ENCODE peak calls at places on chromosomes 6 and 20, in nine cellular contexts. One of them, this sample, is unnamed. For H3K27me3, the result is how much of the 10 kb centered on the place peaks cover.

GRCh38 chr20:57412347-57413029 is 21.3 kb downstream of the RBM38 start:
- DNase-seq in body of pancreas: no peak
- DNase-seq in CD8-positive, alpha-beta memory T cell: peak
- DNase-seq in kidney epithelial cell: no peak
- DNase-seq in colonic mucosa: no peak
- DNase-seq in cardiac muscle cell: no peak
- DNase-seq in IMR-90: no peak
- DNase-seq in lower lobe of right lung: no peak
- DNase-seq in CD4-positive, CD25-positive, alpha-beta regulatory T cell: no peak
- DNase-seq in this sample: no peak

GRCh38 chr6:24493945-24494725 is 634 bp upstream of the ALDH5A1 start:
- DNase-seq in body of pancreas: no peak
- DNase-seq in CD8-positive, alpha-beta memory T cell: no peak
- DNase-seq in kidney epithelial cell: no peak
- DNase-seq in colonic mucosa: no peak
- DNase-seq in cardiac muscle cell: no peak
- DNase-seq in IMR-90: no peak
- DNase-seq in lower lobe of right lung: no peak
- DNase-seq in CD4-positive, CD25-positive, alpha-beta regulatory T cell: no peak
- DNase-seq in this sample: no peak

GRCh38 chr6:163579880-163580295 is 165.4 kb downstream of the QKI start:
- DNase-seq in body of pancreas: peak
- DNase-seq in CD8-positive, alpha-beta memory T cell: no peak
- DNase-seq in kidney epithelial cell: no peak
- DNase-seq in colonic mucosa: no peak
- DNase-seq in cardiac muscle cell: no peak
- DNase-seq in IMR-90: no peak
- DNase-seq in lower lobe of right lung: no peak
- DNase-seq in CD4-positive, CD25-positive, alpha-beta regulatory T cell: no peak
- DNase-seq in this sample: no peak

GRCh38 chr6:21634582-21634981 is 41.0 kb downstream of the SOX4 start:
- DNase-seq in body of pancreas: peak
- DNase-seq in CD8-positive, alpha-beta memory T cell: no peak
- DNase-seq in kidney epithelial cell: peak
- DNase-seq in colonic mucosa: no peak
- DNase-seq in cardiac muscle cell: peak
- DNase-seq in IMR-90: peak
- DNase-seq in lower lobe of right lung: no peak
- DNase-seq in CD4-positive, CD25-positive, alpha-beta regulatory T cell: no peak
- DNase-seq in this sample: no peak

GRCh38 chr6:7828123-7828522 is 82.5 kb downstream of the TXNDC5 start:
- DNase-seq in body of pancreas: no peak
- DNase-seq in CD8-positive, alpha-beta memory T cell: no peak
- DNase-seq in kidney epithelial cell: no peak
- DNase-seq in colonic mucosa: no peak
- DNase-seq in cardiac muscle cell: no peak
- DNase-seq in IMR-90: no peak
- DNase-seq in lower lobe of right lung: no peak
- DNase-seq in CD4-positive, CD25-positive, alpha-beta regulatory T cell: no peak
- DNase-seq in this sample: no peak

GRCh38 chr6:51323056-51323455 is 504.4 kb downstream of the TFAP2B start:
- DNase-seq in body of pancreas: no peak
- DNase-seq in CD8-positive, alpha-beta memory T cell: no peak
- DNase-seq in kidney epithelial cell: no peak
- DNase-seq in colonic mucosa: no peak
- DNase-seq in cardiac muscle cell: no peak
- DNase-seq in IMR-90: no peak
- DNase-seq in lower lobe of right lung: no peak
- DNase-seq in CD4-positive, CD25-positive, alpha-beta regulatory T cell: no peak
- DNase-seq in this sample: no peak

GRCh38 chr6:69005194-69005593 is 370.1 kb downstream of the ADGRB3 start:
- DNase-seq in body of pancreas: no peak
- DNase-seq in CD8-positive, alpha-beta memory T cell: no peak
- DNase-seq in kidney epithelial cell: no peak
- DNase-seq in colonic mucosa: no peak
- DNase-seq in cardiac muscle cell: no peak
- DNase-seq in IMR-90: no peak
- DNase-seq in lower lobe of right lung: no peak
- DNase-seq in CD4-positive, CD25-positive, alpha-beta regulatory T cell: no peak
- DNase-seq in this sample: no peak

GRCh38 chr6:116404706-116405105 is 34.0 kb downstream of the DSE start:
- DNase-seq in body of pancreas: no peak
- DNase-seq in CD8-positive, alpha-beta memory T cell: no peak
- DNase-seq in kidney epithelial cell: no peak
- DNase-seq in colonic mucosa: no peak
- DNase-seq in cardiac muscle cell: peak
- DNase-seq in IMR-90: peak
- DNase-seq in lower lobe of right lung: no peak
- DNase-seq in CD4-positive, CD25-positive, alpha-beta regulatory T cell: no peak
- DNase-seq in this sample: no peak

GRCh38 chr6:166318649-166319600 is 10.7 kb upstream of the PRR18 start:
- DNase-seq in body of pancreas: no peak
- DNase-seq in CD8-positive, alpha-beta memory T cell: no peak
- DNase-seq in kidney epithelial cell: no peak
- DNase-seq in colonic mucosa: no peak
- DNase-seq in cardiac muscle cell: no peak
- DNase-seq in IMR-90: no peak
- DNase-seq in lower lobe of right lung: no peak
- DNase-seq in CD4-positive, CD25-positive, alpha-beta regulatory T cell: no peak
- DNase-seq in this sample: no peak

GRCh38 chr6:29627762-29628418 is 5.1 kb downstream of the GABBR1 start:
- DNase-seq in body of pancreas: peak
- DNase-seq in CD8-positive, alpha-beta memory T cell: peak
- DNase-seq in kidney epithelial cell: no peak
- DNase-seq in colonic mucosa: peak
- DNase-seq in cardiac muscle cell: peak
- DNase-seq in IMR-90: peak
- DNase-seq in lower lobe of right lung: peak
- DNase-seq in CD4-positive, CD25-positive, alpha-beta regulatory T cell: peak
- DNase-seq in this sample: no peak

GRCh38 chr6:81450180-81450579 is 302.3 kb downstream of the TENT5A start:
- DNase-seq in body of pancreas: peak
- DNase-seq in CD8-positive, alpha-beta memory T cell: no peak
- DNase-seq in kidney epithelial cell: no peak
- DNase-seq in colonic mucosa: peak
- DNase-seq in cardiac muscle cell: no peak
- DNase-seq in IMR-90: peak
- DNase-seq in lower lobe of right lung: no peak
- DNase-seq in CD4-positive, CD25-positive, alpha-beta regulatory T cell: no peak
- DNase-seq in this sample: no peak

GRCh38 chr6:40845588-40845987 is 193.4 kb downstream of the UNC5CL start:
- DNase-seq in body of pancreas: peak
- DNase-seq in CD8-positive, alpha-beta memory T cell: peak
- DNase-seq in kidney epithelial cell: no peak
- DNase-seq in colonic mucosa: peak
- DNase-seq in cardiac muscle cell: peak
- DNase-seq in IMR-90: peak
- DNase-seq in lower lobe of right lung: no peak
- DNase-seq in CD4-positive, CD25-positive, alpha-beta regulatory T cell: peak
- DNase-seq in this sample: peak

GRCh38 chr20:36030143-36030542 is 61.8 kb downstream of the CNBD2 start:
- DNase-seq in body of pancreas: peak
- DNase-seq in CD8-positive, alpha-beta memory T cell: no peak
- DNase-seq in kidney epithelial cell: no peak
- DNase-seq in colonic mucosa: no peak
- DNase-seq in cardiac muscle cell: peak
- DNase-seq in IMR-90: peak
- DNase-seq in lower lobe of right lung: no peak
- DNase-seq in CD4-positive, CD25-positive, alpha-beta regulatory T cell: no peak
- DNase-seq in this sample: no peak

GRCh38 chr6:123777554-123777953 is 26.1 kb upstream of the NKAIN2 start:
- DNase-seq in body of pancreas: no peak
- DNase-seq in CD8-positive, alpha-beta memory T cell: no peak
- DNase-seq in kidney epithelial cell: no peak
- DNase-seq in colonic mucosa: no peak
- DNase-seq in cardiac muscle cell: peak
- DNase-seq in IMR-90: peak
- DNase-seq in lower lobe of right lung: no peak
- DNase-seq in CD4-positive, CD25-positive, alpha-beta regulatory T cell: no peak
- DNase-seq in this sample: no peak

GRCh38 chr6:45420909-45421699 is 43.4 kb upstream of the SUPT3H start:
- DNase-seq in body of pancreas: no peak
- DNase-seq in CD8-positive, alpha-beta memory T cell: no peak
- DNase-seq in kidney epithelial cell: no peak
- DNase-seq in colonic mucosa: no peak
- DNase-seq in cardiac muscle cell: peak
- DNase-seq in IMR-90: no peak
- DNase-seq in lower lobe of right lung: no peak
- DNase-seq in CD4-positive, CD25-positive, alpha-beta regulatory T cell: peak
- DNase-seq in this sample: no peak
- H3K27me3 ChIP-seq in body of pancreas: under half
- H3K27me3 ChIP-seq in CD8-positive, alpha-beta memory T cell: under half
- H3K27me3 ChIP-seq in kidney epithelial cell: under half
- H3K27me3 ChIP-seq in colonic mucosa: under half
- H3K27me3 ChIP-seq in cardiac muscle cell: half or more
- H3K27me3 ChIP-seq in IMR-90: under half
- H3K27me3 ChIP-seq in lower lobe of right lung: under half
- H3K27me3 ChIP-seq in CD4-positive, CD25-positive, alpha-beta regulatory T cell: under half
- H3K27me3 ChIP-seq in this sample: under half

GRCh38 chr6:33992191-33992590 is 153.7 kb downstream of the GRM4 start:
- DNase-seq in body of pancreas: no peak
- DNase-seq in CD8-positive, alpha-beta memory T cell: no peak
- DNase-seq in kidney epithelial cell: no peak
- DNase-seq in colonic mucosa: peak
- DNase-seq in cardiac muscle cell: no peak
- DNase-seq in IMR-90: no peak
- DNase-seq in lower lobe of right lung: no peak
- DNase-seq in CD4-positive, CD25-positive, alpha-beta regulatory T cell: no peak
- DNase-seq in this sample: no peak
- H3K27me3 ChIP-seq in body of pancreas: under half
- H3K27me3 ChIP-seq in CD8-positive, alpha-beta memory T cell: under half
- H3K27me3 ChIP-seq in kidney epithelial cell: under half
- H3K27me3 ChIP-seq in colonic mucosa: under half
- H3K27me3 ChIP-seq in cardiac muscle cell: under half
- H3K27me3 ChIP-seq in IMR-90: under half
- H3K27me3 ChIP-seq in lower lobe of right lung: under half
- H3K27me3 ChIP-seq in CD4-positive, CD25-positive, alpha-beta regulatory T cell: under half
- H3K27me3 ChIP-seq in this sample: under half

GRCh38 chr20:58790440-58790839 is 60.3 kb downstream of the GNAS-AS1 start:
- DNase-seq in body of pancreas: no peak
- DNase-seq in CD8-positive, alpha-beta memory T cell: no peak
- DNase-seq in kidney epithelial cell: no peak
- DNase-seq in colonic mucosa: no peak
- DNase-seq in cardiac muscle cell: no peak
- DNase-seq in IMR-90: no peak
- DNase-seq in lower lobe of right lung: no peak
- DNase-seq in CD4-positive, CD25-positive, alpha-beta regulatory T cell: no peak
- DNase-seq in this sample: no peak

GRCh38 chr20:58793512-58794420 is 56.9 kb downstream of the GNAS-AS1 start:
- DNase-seq in body of pancreas: no peak
- DNase-seq in CD8-positive, alpha-beta memory T cell: no peak
- DNase-seq in kidney epithelial cell: no peak
- DNase-seq in colonic mucosa: no peak
- DNase-seq in cardiac muscle cell: no peak
- DNase-seq in IMR-90: no peak
- DNase-seq in lower lobe of right lung: no peak
- DNase-seq in CD4-positive, CD25-positive, alpha-beta regulatory T cell: no peak
- DNase-seq in this sample: no peak

GRCh38 chr20:58795181-58795922 is 55.4 kb downstream of the GNAS-AS1 start:
- DNase-seq in body of pancreas: no peak
- DNase-seq in CD8-positive, alpha-beta memory T cell: no peak
- DNase-seq in kidney epithelial cell: no peak
- DNase-seq in colonic mucosa: no peak
- DNase-seq in cardiac muscle cell: no peak
- DNase-seq in IMR-90: no peak
- DNase-seq in lower lobe of right lung: no peak
- DNase-seq in CD4-positive, CD25-positive, alpha-beta regulatory T cell: no peak
- DNase-seq in this sample: no peak

GRCh38 chr20:58794510-58795180 is 56.1 kb downstream of the GNAS-AS1 start:
- DNase-seq in body of pancreas: no peak
- DNase-seq in CD8-positive, alpha-beta memory T cell: no peak
- DNase-seq in kidney epithelial cell: no peak
- DNase-seq in colonic mucosa: no peak
- DNase-seq in cardiac muscle cell: no peak
- DNase-seq in IMR-90: no peak
- DNase-seq in lower lobe of right lung: no peak
- DNase-seq in CD4-positive, CD25-positive, alpha-beta regulatory T cell: no peak
- DNase-seq in this sample: no peak

GRCh38 chr20:58792426-58792825 is 58.3 kb downstream of the GNAS-AS1 start:
- DNase-seq in body of pancreas: no peak
- DNase-seq in CD8-positive, alpha-beta memory T cell: no peak
- DNase-seq in kidney epithelial cell: no peak
- DNase-seq in colonic mucosa: no peak
- DNase-seq in cardiac muscle cell: no peak
- DNase-seq in IMR-90: no peak
- DNase-seq in lower lobe of right lung: no peak
- DNase-seq in CD4-positive, CD25-positive, alpha-beta regulatory T cell: no peak
- DNase-seq in this sample: no peak
- H3K27me3 ChIP-seq in body of pancreas: under half
- H3K27me3 ChIP-seq in CD8-positive, alpha-beta memory T cell: under half
- H3K27me3 ChIP-seq in kidney epithelial cell: under half
- H3K27me3 ChIP-seq in colonic mucosa: under half
- H3K27me3 ChIP-seq in cardiac muscle cell: under half
- H3K27me3 ChIP-seq in IMR-90: half or more
- H3K27me3 ChIP-seq in lower lobe of right lung: under half
- H3K27me3 ChIP-seq in CD4-positive, CD25-positive, alpha-beta regulatory T cell: under half
- H3K27me3 ChIP-seq in this sample: under half

DNA sequence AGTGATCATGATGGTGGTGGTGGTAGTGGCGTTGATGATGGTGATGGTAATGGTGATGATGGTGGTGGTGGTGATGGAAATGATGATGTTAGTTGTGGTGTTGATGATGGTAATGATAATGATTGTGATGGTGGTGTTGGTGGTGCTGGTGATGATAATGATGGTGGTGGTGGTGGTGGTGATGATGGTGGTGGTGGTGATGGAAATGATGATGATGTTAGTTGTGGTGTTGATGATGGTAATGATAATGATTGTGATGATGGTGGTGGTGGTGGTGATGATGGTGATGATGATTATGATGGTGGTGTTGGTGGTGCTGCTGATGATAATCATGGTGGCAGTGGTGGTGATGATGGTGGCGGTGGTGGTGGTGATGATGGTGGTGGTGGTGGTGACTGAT is 51.4 kb downstream of the ARHGAP40 start:
- DNase-seq in body of pancreas: no peak
- DNase-seq in CD8-positive, alpha-beta memory T cell: no peak
- DNase-seq in kidney epithelial cell: no peak
- DNase-seq in colonic mucosa: no peak
- DNase-seq in cardiac muscle cell: no peak
- DNase-seq in IMR-90: no peak
- DNase-seq in lower lobe of right lung: no peak
- DNase-seq in CD4-positive, CD25-positive, alpha-beta regulatory T cell: no peak
- DNase-seq in this sample: no peak
- H3K27me3 ChIP-seq in body of pancreas: under half
- H3K27me3 ChIP-seq in CD8-positive, alpha-beta memory T cell: under half
- H3K27me3 ChIP-seq in kidney epithelial cell: under half
- H3K27me3 ChIP-seq in colonic mucosa: under half
- H3K27me3 ChIP-seq in cardiac muscle cell: under half
- H3K27me3 ChIP-seq in IMR-90: under half
- H3K27me3 ChIP-seq in lower lobe of right lung: under half
- H3K27me3 ChIP-seq in CD4-positive, CD25-positive, alpha-beta regulatory T cell: under half
- H3K27me3 ChIP-seq in this sample: under half

DNA sequence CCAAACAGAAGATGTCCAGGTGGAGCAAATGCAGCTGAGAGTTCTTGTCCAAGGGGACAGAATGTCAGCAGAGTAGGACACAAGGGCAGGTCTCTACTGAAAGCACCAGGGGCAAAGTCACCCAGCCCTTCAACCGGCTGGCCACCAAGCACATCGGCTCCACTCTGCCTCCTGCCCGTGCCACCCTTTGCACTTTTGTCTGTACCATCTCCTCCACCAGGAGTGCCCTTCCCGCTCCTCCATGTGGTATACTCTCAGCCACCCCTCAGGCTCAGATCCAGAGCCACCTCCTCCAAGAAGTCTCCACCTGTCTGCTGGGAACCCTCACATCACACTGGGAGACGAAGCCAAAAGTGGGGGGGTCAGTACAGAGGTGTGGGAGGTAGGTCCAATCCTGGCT is 4.1 kb upstream of the HSPA12B start:
- DNase-seq in body of pancreas: no peak
- DNase-seq in CD8-positive, alpha-beta memory T cell: no peak
- DNase-seq in kidney epithelial cell: no peak
- DNase-seq in colonic mucosa: no peak
- DNase-seq in cardiac muscle cell: no peak
- DNase-seq in IMR-90: no peak
- DNase-seq in lower lobe of right lung: no peak
- DNase-seq in CD4-positive, CD25-positive, alpha-beta regulatory T cell: no peak
- DNase-seq in this sample: no peak
- H3K27me3 ChIP-seq in body of pancreas: under half
- H3K27me3 ChIP-seq in CD8-positive, alpha-beta memory T cell: under half
- H3K27me3 ChIP-seq in kidney epithelial cell: under half
- H3K27me3 ChIP-seq in colonic mucosa: under half
- H3K27me3 ChIP-seq in cardiac muscle cell: under half
- H3K27me3 ChIP-seq in IMR-90: half or more
- H3K27me3 ChIP-seq in lower lobe of right lung: under half
- H3K27me3 ChIP-seq in CD4-positive, CD25-positive, alpha-beta regulatory T cell: under half
- H3K27me3 ChIP-seq in this sample: under half